ENCODE peak calls at places on chromosome 5, in five cellular contexts. I is right lobe of liver, Z is uterus, E is NB4, U is stomach. K is an unnamed sample.

GRCh38 chr5:128413356-128413755 is 124.7 kb downstream of the FBN2 start:
- DNase-seq in I (no peak), Z (no peak), E (no peak), U (no peak), K (no peak)

GRCh38 chr5:56075361-56075760 is 80.6 kb upstream of the IL6ST start:
- DNase-seq in I (no peak), Z (peak; percentile 78), E (no peak), U (no peak), K (peak; percentile 57)

GRCh38 chr5:110918683-110919082 is 152.8 kb upstream of the TSLP start:
- DNase-seq in I (no peak), Z (no peak), E (no peak), U (no peak), K (no peak)

GRCh38 chr5:41707853-41708603 is 162.2 kb downstream of the OXCT1 start:
- DNase-seq in I (no peak), Z (no peak), E (peak; percentile 26), U (no peak), K (no peak)

GRCh38 chr5:106730506-106730905 is 940.2 kb downstream of the EFNA5 start:
- DNase-seq in I (no peak), Z (no peak), E (no peak), U (no peak), K (no peak)

GRCh38 chr5:74848553-74849025 is 17.6 kb downstream of the FAM169A start:
- DNase-seq in I (no peak), Z (no peak), E (no peak), U (no peak), K (no peak)

GRCh38 chr5:68285075-68285827 is 69.7 kb downstream of the PIK3R1 start:
- DNase-seq in I (no peak), Z (no peak), E (no peak), U (no peak), K (no peak)

GRCh38 chr5:96008487-96008886 is 46.8 kb upstream of the ELL2 start:
- DNase-seq in I (no peak), Z (no peak), E (no peak), U (no peak), K (no peak)

GRCh38 chr5:142316051-142316450 is 8.8 kb downstream of the SPRY4 start:
- DNase-seq in I (no peak), Z (no peak), E (no peak), U (no peak), K (no peak)

GRCh38 chr5:167573274-167574127 is 717.9 kb upstream of the WWC1 start:
- DNase-seq in I (no peak), Z (no peak), E (no peak), U (no peak), K (no peak)

GRCh38 chr5:115262066-115262404 is 642 bp downstream of the PGGT1B start:
- DNase-seq in I (no peak), Z (no peak), E (peak; percentile 64), U (no peak), K (no peak)

GRCh38 chr5:34603378-34603777 is 52.8 kb upstream of the RAI14 start:
- DNase-seq in I (no peak), Z (no peak), E (no peak), U (no peak), K (no peak)

GRCh38 chr5:85479849-85480248 is 1095.2 kb upstream of the EDIL3 start:
- DNase-seq in I (no peak), Z (no peak), E (no peak), U (no peak), K (no peak)

GRCh38 chr5:144189800-144190429 is 19.2 kb downstream of the KCTD16 start:
- DNase-seq in I (no peak), Z (no peak), E (peak; percentile 94), U (peak; percentile 40), K (peak; percentile 87)

GRCh38 chr5:175513726-175514125 is 35.4 kb downstream of the SFXN1 start:
- DNase-seq in I (no peak), Z (no peak), E (no peak), U (no peak), K (no peak)

GRCh38 chr5:17314907-17315471 is 97.6 kb downstream of the BASP1 start:
- DNase-seq in I (no peak), Z (no peak), E (peak; percentile 45), U (no peak), K (no peak)

GRCh38 chr5:1087428-1087827 is 24.4 kb downstream of the SLC12A7 start:
- DNase-seq in I (no peak), Z (no peak), E (no peak), U (no peak), K (no peak)

GRCh38 chr5:116718317-116718716 is 143.7 kb upstream of the SEMA6A start:
- DNase-seq in I (no peak), Z (no peak), E (no peak), U (no peak), K (no peak)

GRCh38 chr5:124744170-124744911 is 2.1 kb downstream of the ZNF608 start:
- DNase-seq in I (peak; percentile 84), Z (peak; percentile 55), E (no peak), U (peak; percentile 76), K (peak; percentile 52)

GRCh38 chr5:95761771-95762680 is 30.9 kb downstream of the RHOBTB3 start:
- DNase-seq in I (no peak), Z (no peak), E (no peak), U (no peak), K (no peak)

GRCh38 chr5:111398013-111398412 is 114.3 kb downstream of the STARD4 start:
- DNase-seq in I (no peak), Z (no peak), E (no peak), U (no peak), K (no peak)

GRCh38 chr5:60842859-60843692 is 993 bp downstream of the ELOVL7 start:
- DNase-seq in I (no peak), Z (no peak), E (no peak), U (no peak), K (peak; percentile 67)

GRCh38 chr5:163312598-163312997 is 124.8 kb upstream of the CCNG1 start:
- DNase-seq in I (no peak), Z (no peak), E (no peak), U (no peak), K (no peak)

GRCh38 chr5:108487951-108488350 is 106.1 kb upstream of the FBXL17 start:
- DNase-seq in I (no peak), Z (no peak), E (no peak), U (no peak), K (no peak)

GRCh38 chr5:147648597-147648996 is 133.9 kb downstream of the JAKMIP2 start:
- DNase-seq in I (peak; percentile 66), Z (no peak), E (no peak), U (no peak), K (no peak)

GRCh38 chr5:34656001-34656699 is at the start of gene RAI14:
- DNase-seq in I (peak; percentile 91), Z (peak; percentile 88), E (peak; percentile 25), U (peak; percentile 83), K (peak; percentile 75)

GRCh38 chr5:101431201-101431600 is 528.1 kb upstream of the ST8SIA4 start:
- DNase-seq in I (no peak), Z (no peak), E (no peak), U (no peak), K (no peak)

DNA sequence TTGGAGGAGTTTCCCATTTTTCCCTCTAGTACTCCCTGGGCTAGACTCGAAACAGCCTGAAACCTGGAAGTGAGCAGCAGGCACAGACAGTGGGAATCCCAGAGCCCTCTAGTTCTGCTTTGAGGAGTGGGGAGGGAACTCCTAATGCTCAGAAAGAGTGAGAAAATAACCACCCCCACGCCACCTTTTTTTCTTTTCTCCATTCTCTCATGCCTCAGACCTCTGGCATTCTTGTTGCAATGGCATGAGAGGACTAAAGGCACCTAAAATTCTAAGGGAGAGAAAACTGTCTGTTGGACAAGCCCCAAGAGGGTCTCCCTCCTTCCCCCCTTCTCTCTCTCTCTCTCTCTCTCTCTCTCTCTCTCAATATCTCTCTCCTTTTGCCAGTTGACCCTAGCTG is 15.1 kb upstream of the IRF1 start:
- DNase-seq in I (no peak), Z (no peak), E (no peak), U (no peak), K (no peak)
- H3K4me3 ChIP-seq in I (no peak overlapping the region), Z (no peak overlapping the region), E (no peak overlapping the region), U (no peak overlapping the region), K (no peak overlapping the region)

GRCh38 chr5:14144586-14145355 is 1.6 kb downstream of the TRIO start:
- DNase-seq in I (peak; percentile 75), Z (peak; percentile 72), E (peak; percentile 67), U (peak; percentile 54), K (peak; percentile 83)
- TF ChIP-seq POLR2A in I (peak; percentile 70), Z (peak; percentile 35), E (no peak), U (no peak), K (peak; percentile 63)

GRCh38 chr5:172956228-172956627 is 3.0 kb upstream of the RPL26L1 start:
- DNase-seq in I (no peak), Z (no peak), E (no peak), U (no peak), K (no peak)
- H3K4me3 ChIP-seq in I (no peak overlapping the region), Z (no peak overlapping the region), E (no peak overlapping the region), U (no peak overlapping the region), K (no peak overlapping the region)

DNA sequence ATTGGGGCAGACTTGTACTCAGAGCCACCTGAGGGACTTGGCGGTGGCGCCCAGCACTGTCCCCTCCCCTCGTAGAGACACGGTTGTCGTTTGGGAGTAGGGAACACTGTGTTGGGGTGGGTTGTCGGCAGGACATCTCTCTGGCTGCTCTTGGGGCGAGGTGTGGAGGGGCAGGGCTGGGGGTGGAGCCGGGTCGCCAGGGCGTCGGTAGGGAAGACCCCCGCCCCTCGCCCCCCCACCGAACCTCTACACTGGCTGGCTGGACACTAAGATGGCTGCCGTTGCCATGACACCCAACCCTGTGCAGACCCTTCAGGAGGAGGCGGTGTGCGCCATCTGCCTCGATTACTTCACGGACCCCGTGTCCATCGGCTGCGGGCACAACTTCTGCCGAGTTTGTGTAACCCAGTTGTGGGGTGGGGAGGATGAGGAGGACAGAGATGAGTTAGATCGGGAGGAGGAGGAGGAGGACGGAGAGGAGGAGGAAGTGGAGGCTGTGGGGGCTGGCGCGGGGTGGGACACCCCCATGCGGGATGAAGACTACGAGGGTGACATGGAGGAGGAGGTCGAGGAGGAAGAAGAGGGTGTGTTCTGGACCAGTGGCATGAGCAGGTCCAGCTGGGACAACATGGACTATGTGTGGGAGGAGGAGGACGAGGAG is 778 bp downstream of the TRIM41 start:
- DNase-seq in I (no peak), Z (no peak), E (peak; percentile 69), U (peak; percentile 34), K (peak; percentile 60)
- TF ChIP-seq POLR2A in I (no peak), Z (no peak), E (no peak), U (no peak), K (no peak)

DNA sequence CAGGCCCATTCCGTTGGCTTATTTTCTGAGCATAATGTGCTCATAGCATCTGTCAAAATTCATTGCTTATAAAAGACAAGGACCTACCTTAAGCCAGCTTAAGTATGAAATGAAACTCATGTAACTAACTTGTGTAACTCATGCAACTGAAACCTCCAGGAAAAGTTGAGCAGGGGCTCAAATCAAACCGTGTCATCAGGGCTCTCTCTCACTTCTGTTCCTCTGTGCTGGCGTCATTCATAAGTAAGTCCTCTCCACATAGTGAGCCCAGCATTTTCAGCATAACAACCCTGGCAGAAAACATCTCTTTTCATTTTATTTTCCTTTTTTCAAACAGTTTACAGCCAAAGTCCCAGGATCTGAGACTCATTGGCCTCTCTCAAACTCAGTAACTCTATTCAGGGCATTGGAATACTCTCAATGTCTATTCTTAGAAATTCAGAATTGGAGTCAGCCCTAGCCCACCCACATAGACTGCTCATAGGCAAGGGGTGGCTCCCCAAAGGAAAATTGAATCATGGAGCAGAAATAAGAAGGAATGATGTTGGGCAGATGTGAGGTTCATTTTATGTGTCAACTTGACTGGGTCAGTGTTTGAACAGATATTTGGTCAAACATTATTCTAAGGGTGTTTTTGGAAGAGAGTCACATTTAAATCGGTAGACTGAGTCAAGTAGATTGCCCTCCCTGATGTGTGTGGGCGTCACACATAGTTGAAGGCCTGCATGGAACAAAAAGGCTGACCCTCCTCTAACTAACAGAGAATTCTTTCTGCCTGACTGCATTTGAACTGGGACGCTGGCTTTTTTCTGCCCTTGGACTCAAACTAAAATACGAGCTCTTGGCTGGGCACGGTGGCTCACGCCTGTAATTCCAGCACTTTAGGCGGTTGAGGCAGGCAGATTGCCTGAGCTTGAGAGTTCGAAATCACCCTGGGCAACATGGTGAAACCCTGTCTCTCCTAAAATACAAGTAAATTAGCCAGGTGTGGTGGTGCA is 209.1 kb downstream of the MAN2A1 start:
- DNase-seq in I (no peak), Z (no peak), E (no peak), U (no peak), K (no peak)
- H3K4me3 ChIP-seq in I (no peak overlapping the region), Z (no peak overlapping the region), E (no peak overlapping the region), U (no peak overlapping the region), K (no peak overlapping the region)